ENCODE peak calls at places on chromosomes 4 and X, in five cellular contexts. One of them, this sample, is unnamed. For H3K4me1, the result is how much of the 10 kb centered on the place peaks cover.

GRCh38 chr4:110087116-110087708 is 111.2 kb downstream of the ELOVL6 start:
- DNase-seq in pancreas: no peak
- DNase-seq in Caco-2: no peak
- DNase-seq in adrenal gland: no peak
- DNase-seq in tibial nerve: no peak
- DNase-seq in this sample: no peak

GRCh38 chr4:124694961-124695598 is 17.5 kb downstream of the ANKRD50 start:
- DNase-seq in pancreas: no peak
- DNase-seq in Caco-2: no peak
- DNase-seq in adrenal gland: no peak
- DNase-seq in tibial nerve: no peak
- DNase-seq in this sample: no peak

GRCh38 chr4:13313856-13314255 is 170.3 kb downstream of the RAB28 start:
- DNase-seq in pancreas: no peak
- DNase-seq in Caco-2: no peak
- DNase-seq in adrenal gland: no peak
- DNase-seq in tibial nerve: no peak
- DNase-seq in this sample: no peak

GRCh38 chr4:107863850-107864371 is 39.2 kb downstream of the SGMS2 start:
- DNase-seq in pancreas: peak
- DNase-seq in Caco-2: no peak
- DNase-seq in adrenal gland: no peak
- DNase-seq in tibial nerve: no peak
- DNase-seq in this sample: peak

GRCh38 chr4:153318696-153319320 is 25.7 kb upstream of the MND1 start:
- DNase-seq in pancreas: no peak
- DNase-seq in Caco-2: peak
- DNase-seq in adrenal gland: no peak
- DNase-seq in tibial nerve: peak
- DNase-seq in this sample: peak

GRCh38 chrX:16444353-16444752 is 205.6 kb upstream of the S100G start:
- DNase-seq in pancreas: peak
- DNase-seq in Caco-2: no peak
- DNase-seq in adrenal gland: no peak
- DNase-seq in tibial nerve: no peak
- DNase-seq in this sample: no peak

GRCh38 chr4:76301068-76301774 is 5.3 kb upstream of the STBD1 start:
- DNase-seq in pancreas: no peak
- DNase-seq in Caco-2: peak
- DNase-seq in adrenal gland: peak
- DNase-seq in tibial nerve: no peak
- DNase-seq in this sample: no peak

GRCh38 chr4:152807294-152807829 is 27.6 kb downstream of the ARFIP1 start:
- DNase-seq in pancreas: no peak
- DNase-seq in Caco-2: no peak
- DNase-seq in adrenal gland: no peak
- DNase-seq in tibial nerve: no peak
- DNase-seq in this sample: no peak

GRCh38 chrX:46589977-46590723 is 16.6 kb downstream of the CHST7 start:
- DNase-seq in pancreas: no peak
- DNase-seq in Caco-2: no peak
- DNase-seq in adrenal gland: no peak
- DNase-seq in tibial nerve: no peak
- DNase-seq in this sample: no peak

GRCh38 chrX:151153086-151153485 is 23.3 kb upstream of the GPR50 start:
- DNase-seq in pancreas: no peak
- DNase-seq in Caco-2: peak
- DNase-seq in adrenal gland: no peak
- DNase-seq in tibial nerve: no peak
- DNase-seq in this sample: no peak

GRCh38 chr4:163536101-163536500 is 41.6 kb downstream of the TMA16 start:
- DNase-seq in pancreas: no peak
- DNase-seq in Caco-2: no peak
- DNase-seq in adrenal gland: no peak
- DNase-seq in tibial nerve: no peak
- DNase-seq in this sample: no peak

GRCh38 chrX:106897259-106897658 is 5.9 kb downstream of the RIPPLY1 start:
- DNase-seq in pancreas: no peak
- DNase-seq in Caco-2: no peak
- DNase-seq in adrenal gland: no peak
- DNase-seq in tibial nerve: no peak
- DNase-seq in this sample: no peak

GRCh38 chr4:103008875-103009729 is 10.4 kb downstream of the SLC9B1 start:
- DNase-seq in pancreas: no peak
- DNase-seq in Caco-2: peak
- DNase-seq in adrenal gland: peak
- DNase-seq in tibial nerve: peak
- DNase-seq in this sample: peak

GRCh38 chrX:101370888-101371504 is 15.0 kb downstream of the BTK start:
- DNase-seq in pancreas: no peak
- DNase-seq in Caco-2: no peak
- DNase-seq in adrenal gland: no peak
- DNase-seq in tibial nerve: no peak
- DNase-seq in this sample: no peak

GRCh38 chrX:68422478-68422877 is 10.8 kb downstream of the OPHN1 start:
- DNase-seq in pancreas: no peak
- DNase-seq in Caco-2: no peak
- DNase-seq in adrenal gland: no peak
- DNase-seq in tibial nerve: no peak
- DNase-seq in this sample: no peak

GRCh38 chrX:19688426-19688825 is 173.1 kb upstream of the MAP3K15 start:
- DNase-seq in pancreas: no peak
- DNase-seq in Caco-2: no peak
- DNase-seq in adrenal gland: no peak
- DNase-seq in tibial nerve: no peak
- DNase-seq in this sample: no peak

GRCh38 chr4:56908206-56909082 is 744 bp downstream of the REST start:
- DNase-seq in pancreas: peak
- DNase-seq in Caco-2: peak
- DNase-seq in adrenal gland: peak
- DNase-seq in tibial nerve: peak
- DNase-seq in this sample: peak

GRCh38 chrX:129701624-129702069 is 37.1 kb upstream of the XPNPEP2 start:
- DNase-seq in pancreas: no peak
- DNase-seq in Caco-2: no peak
- DNase-seq in adrenal gland: no peak
- DNase-seq in tibial nerve: peak
- DNase-seq in this sample: peak

GRCh38 chr4:179750374-179750773 is 2308.1 kb upstream of the AGA start:
- DNase-seq in pancreas: no peak
- DNase-seq in Caco-2: no peak
- DNase-seq in adrenal gland: no peak
- DNase-seq in tibial nerve: no peak
- DNase-seq in this sample: no peak

GRCh38 chrX:69232945-69233344 is 67.7 kb upstream of the PJA1 start:
- DNase-seq in pancreas: no peak
- DNase-seq in Caco-2: no peak
- DNase-seq in adrenal gland: no peak
- DNase-seq in tibial nerve: no peak
- DNase-seq in this sample: no peak

GRCh38 chrX:63561425-63561824 is 210.3 kb upstream of the SPIN4 start:
- DNase-seq in pancreas: no peak
- DNase-seq in Caco-2: no peak
- DNase-seq in adrenal gland: no peak
- DNase-seq in tibial nerve: no peak
- DNase-seq in this sample: no peak

GRCh38 chr4:168732714-168733113 is 235.9 kb downstream of the PALLD start:
- DNase-seq in pancreas: no peak
- DNase-seq in Caco-2: no peak
- DNase-seq in adrenal gland: no peak
- DNase-seq in tibial nerve: no peak
- DNase-seq in this sample: no peak

GRCh38 chr4:24781999-24782745 is 13.2 kb upstream of the SOD3 start:
- DNase-seq in pancreas: no peak
- DNase-seq in Caco-2: no peak
- DNase-seq in adrenal gland: no peak
- DNase-seq in tibial nerve: no peak
- DNase-seq in this sample: no peak

DNA sequence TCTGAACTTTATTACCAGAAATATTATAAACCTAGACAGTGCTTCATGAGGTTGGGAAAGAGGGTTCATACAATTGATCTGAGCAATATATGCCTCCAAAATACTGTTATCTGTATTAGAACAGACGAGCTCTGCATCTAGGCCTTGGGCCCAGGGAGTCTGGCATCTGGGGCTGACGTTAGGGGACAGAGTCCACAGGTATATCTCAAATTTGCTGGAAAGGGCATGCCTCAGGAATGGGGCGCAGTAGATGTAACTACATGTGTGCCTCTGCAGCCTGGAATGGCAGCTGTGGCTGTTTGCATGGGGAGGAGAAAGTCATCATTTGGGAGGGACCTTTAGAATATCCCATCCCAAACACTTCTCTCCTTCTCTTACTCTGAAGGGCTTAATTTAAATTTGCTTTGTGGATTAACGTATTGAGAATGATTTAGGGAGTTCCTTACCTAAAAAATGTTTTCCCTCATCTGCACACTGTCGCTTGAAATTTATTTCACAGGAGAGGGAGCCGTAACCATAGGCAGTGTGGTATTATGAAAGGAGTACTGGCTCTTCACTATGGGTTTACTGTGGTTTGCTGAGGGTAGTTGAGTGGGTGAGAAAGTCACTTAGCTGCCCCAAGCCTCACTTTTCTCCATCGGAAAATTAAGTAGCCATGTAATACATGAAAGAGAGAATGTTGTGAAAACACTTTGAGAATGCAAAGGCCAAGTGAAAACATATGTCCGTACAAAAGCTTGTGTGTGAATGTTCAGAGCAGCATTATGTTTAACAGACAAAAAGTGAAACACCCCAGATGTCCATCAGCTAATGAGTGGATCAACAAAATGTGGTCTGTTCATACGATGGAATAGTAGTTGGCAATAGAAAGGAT is 5.9 kb downstream of the ADD1 start:
- DNase-seq in pancreas: no peak
- DNase-seq in Caco-2: peak
- DNase-seq in adrenal gland: no peak
- DNase-seq in tibial nerve: no peak
- DNase-seq in this sample: no peak
- H3K4me1 ChIP-seq in pancreas: half or more
- H3K4me1 ChIP-seq in Caco-2: under half
- H3K4me1 ChIP-seq in adrenal gland: half or more
- H3K4me1 ChIP-seq in tibial nerve: under half
- H3K4me1 ChIP-seq in this sample: half or more

DNA sequence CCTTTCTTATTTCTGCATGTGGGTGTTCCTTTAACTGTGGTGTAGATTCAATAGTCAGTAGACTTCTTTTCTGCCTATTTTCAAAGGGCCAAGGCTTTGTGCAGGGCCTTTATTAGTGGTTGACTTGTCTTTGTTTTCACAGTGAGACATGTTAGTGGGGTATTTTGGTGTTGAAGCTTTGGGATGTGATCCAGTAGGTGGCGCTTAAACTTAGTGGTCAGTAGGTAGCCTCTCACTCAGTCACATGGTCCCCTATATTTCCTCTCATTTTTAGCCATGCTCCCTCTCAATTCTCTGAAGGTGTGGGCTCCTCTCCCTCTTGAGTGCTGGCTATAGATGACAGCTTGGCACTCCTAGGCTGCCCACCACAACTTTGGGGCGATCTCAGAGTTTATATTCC is 23.4 kb upstream of the SLC10A7 start:
- DNase-seq in pancreas: no peak
- DNase-seq in Caco-2: peak
- DNase-seq in adrenal gland: no peak
- DNase-seq in tibial nerve: no peak
- DNase-seq in this sample: no peak
- TF ChIP-seq CTCF in pancreas: no peak
- TF ChIP-seq CTCF in Caco-2: peak
- TF ChIP-seq CTCF in adrenal gland: peak
- TF ChIP-seq CTCF in tibial nerve: no peak
- TF ChIP-seq CTCF in this sample: no peak

GRCh38 chrX:139198936-139199335 is 331.6 kb upstream of the F9 start:
- DNase-seq in pancreas: no peak
- DNase-seq in Caco-2: no peak
- DNase-seq in adrenal gland: no peak
- DNase-seq in tibial nerve: no peak
- DNase-seq in this sample: no peak

GRCh38 chrX:139199945-139200344 is 330.6 kb upstream of the F9 start:
- DNase-seq in pancreas: no peak
- DNase-seq in Caco-2: no peak
- DNase-seq in adrenal gland: no peak
- DNase-seq in tibial nerve: no peak
- DNase-seq in this sample: no peak

GRCh38 chrX:139200793-139201192 is 329.7 kb upstream of the F9 start:
- DNase-seq in pancreas: no peak
- DNase-seq in Caco-2: no peak
- DNase-seq in adrenal gland: no peak
- DNase-seq in tibial nerve: no peak
- DNase-seq in this sample: no peak

GRCh38 chrX:139201924-139202323 is 328.6 kb upstream of the F9 start:
- DNase-seq in pancreas: no peak
- DNase-seq in Caco-2: no peak
- DNase-seq in adrenal gland: no peak
- DNase-seq in tibial nerve: no peak
- DNase-seq in this sample: no peak

DNA sequence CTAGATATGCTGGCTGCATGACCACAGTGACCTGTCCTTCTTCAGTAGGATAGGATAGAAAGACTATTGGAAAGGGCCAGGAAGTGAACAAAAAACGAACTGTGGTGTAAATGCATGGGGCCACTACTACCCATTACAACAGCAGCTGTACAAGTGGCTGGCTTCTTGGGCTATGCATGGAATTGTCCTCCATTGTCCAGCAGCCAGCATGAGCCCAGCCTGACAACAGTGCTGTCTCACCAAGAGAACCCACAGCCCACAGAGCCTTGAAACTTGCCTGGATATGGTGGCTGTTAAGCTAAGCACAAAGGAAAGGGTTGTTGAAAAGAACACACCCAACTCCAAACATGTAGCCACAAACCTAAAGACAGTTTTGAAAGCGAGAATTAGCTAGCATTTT is 330.2 kb upstream of the F9 start:
- DNase-seq in pancreas: no peak
- DNase-seq in Caco-2: no peak
- DNase-seq in adrenal gland: no peak
- DNase-seq in tibial nerve: no peak
- DNase-seq in this sample: no peak
- H3K4me3 ChIP-seq in pancreas: no peak
- H3K4me3 ChIP-seq in Caco-2: no peak
- H3K4me3 ChIP-seq in adrenal gland: no peak
- H3K4me3 ChIP-seq in tibial nerve: no peak
- H3K4me3 ChIP-seq in this sample: no peak

DNA sequence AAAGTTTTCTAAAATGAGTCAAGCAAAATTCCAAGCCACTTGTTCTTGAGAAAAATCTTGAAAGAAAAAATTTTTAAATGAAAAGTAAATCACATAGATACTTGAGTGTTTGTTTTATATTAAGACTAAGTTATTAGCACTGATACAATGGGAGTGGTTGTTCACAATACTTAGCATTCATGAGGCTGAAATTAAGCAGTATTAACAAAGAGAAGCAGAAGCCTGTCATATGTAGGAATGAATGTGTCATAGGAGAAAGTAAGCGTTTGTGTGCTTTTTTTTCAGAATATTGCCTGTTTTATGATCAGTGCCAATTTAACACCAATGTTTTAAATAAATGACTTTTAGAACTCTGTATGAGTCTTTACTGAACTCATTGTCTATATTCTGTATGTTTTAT is 37.6 kb downstream of the PLS3 start:
- DNase-seq in pancreas: no peak
- DNase-seq in Caco-2: no peak
- DNase-seq in adrenal gland: no peak
- DNase-seq in tibial nerve: no peak
- DNase-seq in this sample: no peak
- H3K4me1 ChIP-seq in pancreas: under half
- H3K4me1 ChIP-seq in Caco-2: under half
- H3K4me1 ChIP-seq in adrenal gland: under half
- H3K4me1 ChIP-seq in tibial nerve: under half
- H3K4me1 ChIP-seq in this sample: under half